ENCODE peak calls at places on chromosomes 1 and 21, in six cellular contexts. E is tibial nerve, A is HepG2, W is progenitor cell of endocrine pancreas, G is Calu3, M is GM13976. V is an unnamed sample.

GRCh38 chr1:79100385-79100784 is 93.9 kb upstream of the ADGRL4 start:
- DNase-seq in A (no peak), E (no peak), M (no peak), W (no peak), G (no peak), V (no peak)

GRCh38 chr1:25568834-25569598 is 25.6 kb downstream of the LDLRAP1 start:
- DNase-seq in W (no peak), E (no peak), G (peak), A (peak), M (no peak), V (no peak)

GRCh38 chr1:3623441-3624150 is 1.2 kb upstream of the TPRG1L start:
- DNase-seq in E (no peak), G (no peak), M (no peak), W (no peak), A (no peak), V (no peak)

GRCh38 chr21:38088916-38089762 is 167.7 kb upstream of the KCNJ15 start:
- DNase-seq in G (no peak), E (no peak), M (no peak), W (no peak), A (no peak), V (no peak)

GRCh38 chr1:180636138-180636537 is 4.3 kb downstream of the XPR1 start:
- DNase-seq in G (peak), E (no peak), M (no peak), W (no peak), A (no peak), V (no peak)

GRCh38 chr21:42672699-42673458 is 19.5 kb downstream of the PDE9A start:
- DNase-seq in A (no peak), E (no peak), W (no peak), M (no peak), G (no peak), V (no peak)

GRCh38 chr1:186574951-186575747 is 105.1 kb downstream of the PTGS2 start:
- DNase-seq in G (peak), W (no peak), E (no peak), A (no peak), M (no peak), V (no peak)

GRCh38 chr1:235657269-235657668 is 7.7 kb upstream of the GNG4 start:
- DNase-seq in M (no peak), E (no peak), G (no peak), A (peak), W (no peak), V (no peak)

GRCh38 chr1:234125283-234125682 is 220.8 kb downstream of the SLC35F3 start:
- DNase-seq in A (peak), M (peak), G (peak), W (peak), E (no peak), V (peak)

GRCh38 chr1:77739235-77739634 is 20.4 kb downstream of the USP33 start:
- DNase-seq in G (no peak), A (no peak), E (no peak), M (no peak), W (no peak), V (no peak)

GRCh38 chr1:217506878-217507277 is 124.0 kb downstream of the GPATCH2 start:
- DNase-seq in G (no peak), M (no peak), W (no peak), E (no peak), A (no peak), V (no peak)

GRCh38 chr1:30404341-30404740 is 319.0 kb downstream of the MATN1 start:
- DNase-seq in G (no peak), E (no peak), M (no peak), A (no peak), W (no peak), V (no peak)

GRCh38 chr1:197660389-197660788 is 114.9 kb downstream of the DENND1B start:
- DNase-seq in A (no peak), E (no peak), M (no peak), G (no peak), W (no peak), V (no peak)

GRCh38 chr1:23682946-23683345 is 8.7 kb upstream of the RPL11 start:
- DNase-seq in E (no peak), G (no peak), M (no peak), A (no peak), W (no peak), V (no peak)

GRCh38 chr1:194014004-194014403 is 827.6 kb upstream of the B3GALT2 start:
- DNase-seq in E (no peak), A (no peak), G (no peak), W (no peak), M (no peak), V (no peak)

GRCh38 chr1:164571333-164571732 is 12.3 kb downstream of the PBX1 start:
- DNase-seq in E (no peak), M (no peak), W (no peak), A (no peak), G (no peak), V (no peak)

GRCh38 chr1:214296860-214297699 is 16.1 kb downstream of the SMYD2 start:
- DNase-seq in E (no peak), G (no peak), M (no peak), A (no peak), W (no peak), V (no peak)

GRCh38 chr1:224406216-224406615 is 28.4 kb downstream of the WDR26 start:
- DNase-seq in M (no peak), W (no peak), A (no peak), G (no peak), E (no peak), V (no peak)

GRCh38 chr1:100710881-100711660 is 8.5 kb upstream of the VCAM1 start:
- DNase-seq in E (no peak), W (no peak), M (no peak), A (no peak), G (no peak), V (no peak)

GRCh38 chr1:184513966-184514365 is 127.1 kb downstream of the C1orf21 start:
- DNase-seq in E (no peak), G (peak), W (no peak), M (no peak), A (no peak), V (no peak)

GRCh38 chr1:226717256-226717909 is 21.7 kb downstream of the ITPKB start:
- DNase-seq in G (peak), A (no peak), E (no peak), M (no peak), W (no peak), V (no peak)

GRCh38 chr21:38520511-38520910 is 22.2 kb upstream of the ERG start:
- DNase-seq in E (no peak), G (no peak), W (no peak), M (no peak), A (no peak), V (no peak)

GRCh38 chr1:213692236-213692831 is 295.4 kb upstream of the PROX1 start:
- DNase-seq in G (no peak), M (no peak), W (no peak), A (no peak), E (no peak), V (no peak)

GRCh38 chr21:37915941-37916794 is at the start of gene KCNJ6:
- DNase-seq in M (no peak), E (no peak), W (peak), G (no peak), A (no peak), V (no peak)

GRCh38 chr1:245986404-245987221 is 520.5 kb downstream of the SMYD3 start:
- DNase-seq in A (no peak), W (no peak), G (no peak), M (no peak), E (no peak), V (no peak)

GRCh38 chr1:156539824-156540223 is 32.5 kb downstream of the IQGAP3 start:
- DNase-seq in M (no peak), G (no peak), W (no peak), E (no peak), A (no peak), V (no peak)

GRCh38 chr1:156124557-156125483 is 10.3 kb downstream of the LMNA start:
- DNase-seq in A (no peak), E (no peak), G (peak), M (no peak), W (no peak), V (peak)

GRCh38 chr1:8194481-8195227 is 123.3 kb upstream of the SLC45A1 start:
- DNase-seq in E (no peak), W (no peak), M (no peak), A (peak), G (peak), V (no peak)

GRCh38 chr1:188782220-188782841 is 1695.3 kb downstream of the BRINP3 start:
- DNase-seq in W (no peak), A (peak), E (no peak), M (peak), G (peak), V (peak)

GRCh38 chr1:32954183-32954582 is 10.4 kb downstream of the RNF19B start:
- DNase-seq in W (no peak), G (peak), M (no peak), A (no peak), E (no peak), V (no peak)

GRCh38 chr1:213340593-213340992 is 289.6 kb downstream of the RPS6KC1 start:
- DNase-seq in G (no peak), M (no peak), W (no peak), A (peak), E (no peak), V (no peak)

GRCh38 chr1:247286134-247286670 is 30.3 kb downstream of the VN1R5 start:
- DNase-seq in G (no peak), W (no peak), A (no peak), M (no peak), E (no peak), V (no peak)

DNA sequence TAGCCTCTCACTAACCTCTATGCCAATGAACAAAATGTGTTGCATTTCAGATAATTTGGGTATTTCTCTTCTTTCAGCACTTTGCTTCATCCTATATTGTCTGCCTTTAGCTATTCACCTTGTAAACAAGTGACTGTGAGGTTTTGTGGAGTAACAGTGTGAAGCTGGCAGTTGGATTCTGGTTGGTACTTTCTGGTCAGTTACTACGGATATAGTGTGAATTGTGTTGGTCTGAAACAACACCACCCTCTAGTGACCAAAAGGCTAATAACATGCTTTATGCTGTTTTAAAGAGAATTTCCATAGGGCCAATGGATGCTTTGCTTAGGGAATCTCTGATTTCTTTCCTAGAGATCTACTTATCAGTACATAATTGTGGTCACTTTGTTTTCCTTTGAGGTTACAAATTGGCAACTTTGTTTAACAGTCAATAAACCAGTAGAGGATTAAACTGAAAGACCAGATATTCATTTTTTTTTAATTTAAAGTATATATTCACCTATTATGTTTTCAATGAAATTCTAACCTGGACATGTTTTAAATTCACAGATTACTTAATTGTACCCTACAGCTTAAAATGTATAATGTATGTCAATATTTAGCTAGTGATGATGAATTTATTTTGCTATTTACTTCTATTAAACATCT is 2.5 kb upstream of the PTGER3 start:
- DNase-seq in W (peak), M (peak), E (no peak), G (peak), A (peak), V (peak)
- TF ChIP-seq CTCF in W (peak), M (peak), E (peak), G (peak), A (peak), V (peak)

GRCh38 chr1:210695041-210695440 is 366.3 kb downstream of the HHAT start:
- DNase-seq in A (no peak), G (no peak), E (no peak), W (no peak), M (no peak), V (no peak)

GRCh38 chr1:210689741-210690635 is 361.3 kb downstream of the HHAT start:
- DNase-seq in A (no peak), M (no peak), W (no peak), G (no peak), E (no peak), V (no peak)

GRCh38 chr1:210696709-210697108 is 368.0 kb downstream of the HHAT start:
- DNase-seq in M (peak), A (no peak), W (no peak), E (no peak), G (no peak), V (peak)

GRCh38 chr1:210691039-210691438 is 362.3 kb downstream of the HHAT start:
- DNase-seq in M (no peak), A (no peak), G (no peak), E (no peak), W (no peak), V (no peak)

DNA sequence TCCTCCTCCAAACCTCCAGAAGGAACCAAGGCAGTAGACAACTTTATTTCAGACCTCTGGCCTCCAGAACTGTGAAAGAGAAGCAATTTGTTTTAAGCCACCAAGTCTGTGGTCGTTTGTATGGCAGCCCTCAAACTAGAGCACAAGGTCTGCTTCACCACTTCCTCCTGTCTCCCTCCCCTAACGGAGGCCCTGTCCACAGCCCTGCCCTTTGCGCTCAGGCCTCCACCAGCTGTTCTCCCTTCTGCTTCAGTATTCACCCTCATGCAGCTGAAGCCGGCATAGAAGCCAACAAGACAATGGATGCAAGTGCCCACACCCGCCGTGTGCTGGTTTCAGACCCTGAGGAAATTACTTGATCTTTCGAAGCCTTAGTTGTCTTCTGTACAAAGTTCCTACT is 364.1 kb downstream of the HHAT start:
- DNase-seq in M (peak), G (no peak), W (no peak), A (no peak), E (no peak), V (peak)
- TF ChIP-seq CTCF in M (no peak), G (no peak), W (no peak), A (no peak), E (no peak), V (no peak)

GRCh38 chr1:157880621-157881020 is 39.0 kb upstream of the CD5L start:
- DNase-seq in E (no peak), W (no peak), M (no peak), G (peak), A (no peak), V (no peak)
- TF ChIP-seq CTCF in E (no peak), W (no peak), M (no peak), G (no peak), A (no peak), V (no peak)

DNA sequence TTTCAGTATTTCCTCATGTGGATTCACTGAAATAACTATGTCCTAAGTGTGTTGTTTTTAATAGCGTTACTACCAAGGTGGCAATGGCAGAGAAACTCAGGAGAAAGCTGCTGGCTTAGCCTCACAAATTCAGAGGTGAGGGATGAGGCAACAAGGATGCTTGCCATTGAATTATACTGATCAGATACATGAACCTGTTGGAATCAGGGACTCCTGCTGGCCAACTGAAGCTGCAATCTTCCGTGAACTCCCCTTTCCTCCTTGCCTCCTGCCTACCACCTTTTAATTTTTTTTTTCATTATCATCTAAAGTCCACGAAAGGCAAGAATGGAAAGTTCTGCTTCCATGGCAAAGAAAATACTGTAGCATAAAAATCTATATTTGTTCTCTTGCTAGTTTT is 254.7 kb downstream of the NFIA start:
- DNase-seq in E (no peak), A (peak), M (no peak), W (no peak), G (no peak), V (no peak)
- TF ChIP-seq CTCF in E (no peak), A (peak), M (no peak), W (no peak), G (no peak), V (no peak)

GRCh38 chr1:209162651-209163050 is 420.9 kb upstream of the CAMK1G start:
- DNase-seq in G (no peak), W (no peak), E (no peak), M (no peak), A (no peak), V (no peak)
- TF ChIP-seq CTCF in G (no peak), W (no peak), E (no peak), M (no peak), A (no peak), V (no peak)

GRCh38 chr1:41931578-41931977 is 12.9 kb upstream of the HIVEP3 start:
- DNase-seq in W (no peak), A (no peak), E (no peak), M (no peak), G (no peak), V (no peak)

GRCh38 chr1:41933106-41933505 is 14.4 kb upstream of the HIVEP3 start:
- DNase-seq in A (no peak), G (no peak), M (no peak), E (no peak), W (no peak), V (no peak)

GRCh38 chr1:41939194-41939593 is 20.5 kb upstream of the HIVEP3 start:
- DNase-seq in E (no peak), G (no peak), A (no peak), W (no peak), M (no peak), V (no peak)

GRCh38 chr1:41935226-41935625 is 16.5 kb upstream of the HIVEP3 start:
- DNase-seq in A (no peak), M (no peak), G (no peak), W (no peak), E (no peak), V (no peak)

GRCh38 chr1:41936107-41936506 is 17.4 kb upstream of the HIVEP3 start:
- DNase-seq in M (no peak), A (no peak), G (peak), W (no peak), E (no peak), V (peak)
- TF ChIP-seq CTCF in M (no peak), A (no peak), G (no peak), W (no peak), E (no peak), V (no peak)

DNA sequence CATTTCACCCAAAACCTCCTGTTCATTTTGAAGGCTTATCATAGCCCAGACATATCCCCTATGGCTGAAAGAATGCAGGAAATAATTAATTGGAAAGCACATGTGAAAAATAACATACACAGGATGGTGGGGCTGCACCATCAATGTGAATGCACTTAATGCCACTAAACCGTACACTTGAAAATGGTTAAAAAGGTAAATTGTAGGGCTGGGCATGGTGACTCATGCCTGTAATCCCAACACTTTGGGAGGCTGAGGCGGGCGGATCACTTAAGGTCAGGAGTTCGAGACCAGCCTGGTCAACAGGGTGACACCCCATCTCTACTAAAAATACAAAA is 98.7 kb upstream of the BACE2 start:
- DNase-seq in W (no peak), G (no peak), A (no peak), E (no peak), M (no peak), V (no peak)
- TF ChIP-seq CTCF in W (no peak), G (no peak), A (no peak), E (peak), M (no peak), V (no peak)

GRCh38 chr1:209510063-209510462 is 73.5 kb upstream of the CAMK1G start:
- DNase-seq in G (no peak), W (no peak), M (no peak), A (no peak), E (no peak), V (no peak)

GRCh38 chr1:209516771-209517471 is 66.6 kb upstream of the CAMK1G start:
- DNase-seq in W (no peak), A (no peak), G (no peak), M (no peak), E (no peak), V (no peak)

GRCh38 chr1:209512821-209513220 is 70.7 kb upstream of the CAMK1G start:
- DNase-seq in M (no peak), E (no peak), A (no peak), W (no peak), G (no peak), V (no peak)

GRCh38 chr1:209511169-209511568 is 72.3 kb upstream of the CAMK1G start:
- DNase-seq in W (no peak), M (no peak), E (no peak), A (no peak), G (no peak), V (no peak)

DNA sequence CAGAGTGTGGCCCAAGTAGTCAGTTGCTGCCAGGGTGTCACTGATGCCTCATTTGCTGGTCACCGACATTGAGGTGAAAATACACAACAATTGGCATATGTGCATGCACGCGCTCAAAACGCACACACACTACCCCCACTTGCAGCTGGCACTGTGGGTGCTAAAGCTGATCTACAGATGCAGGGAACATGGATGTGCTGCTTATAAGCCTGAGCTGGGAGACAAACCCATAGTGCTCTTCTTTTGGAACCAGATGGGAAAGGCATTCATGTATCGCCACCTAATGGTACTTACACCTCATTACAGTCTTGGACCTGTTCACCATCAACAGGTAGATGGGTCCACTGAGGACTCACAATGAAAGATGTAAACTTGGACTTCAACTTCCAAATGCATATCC is 70.3 kb upstream of the CAMK1G start:
- DNase-seq in M (peak), W (no peak), A (peak), G (peak), E (no peak), V (peak)
- TF ChIP-seq CTCF in M (peak), W (peak), A (peak), G (peak), E (no peak), V (peak)

DNA sequence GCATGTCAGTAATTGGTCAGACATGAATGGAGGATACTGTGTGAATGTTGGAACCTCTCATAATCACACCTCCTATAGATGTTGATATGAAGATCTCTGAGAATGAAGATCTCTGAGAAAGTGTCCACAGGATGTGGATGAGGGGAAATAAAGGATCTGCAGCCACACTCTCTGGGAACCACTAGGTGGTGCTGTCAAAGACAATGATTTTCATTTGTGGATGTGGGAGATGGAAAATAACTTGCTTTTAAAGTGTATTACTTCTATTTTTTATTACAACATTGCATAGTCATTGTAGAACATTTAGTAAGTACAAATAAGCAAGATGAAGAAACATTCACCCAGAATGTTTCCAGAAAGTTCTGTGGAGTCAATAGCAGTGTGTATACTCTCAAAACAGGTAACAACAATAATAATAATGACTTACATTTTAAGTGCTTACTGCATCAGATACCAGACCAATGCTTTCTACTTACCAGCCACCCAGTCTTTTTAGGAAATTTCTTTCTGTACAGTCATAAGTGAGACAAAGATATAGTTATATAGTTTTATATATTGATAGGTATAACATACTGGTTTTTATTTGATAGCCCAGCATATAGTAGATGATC is 128.2 kb downstream of the ATG4C start:
- DNase-seq in W (no peak), E (no peak), G (peak), A (peak), M (no peak), V (peak)
- TF ChIP-seq CTCF in W (peak), E (no peak), G (peak), A (peak), M (peak), V (peak)

V was measured in GM12865.